ENCODE peak calls at places on chromosomes 6 and 20, in nine cellular contexts. One of them, this sample, is unnamed.

GRCh38 chr20:32980131-32980941 is 23.9 kb downstream of the SUN5 start:
- DNase-seq in astrocyte of the spinal cord: no peak
- DNase-seq in anterior cingulate cortex: peak
- DNase-seq in pons: peak
- DNase-seq in astrocyte: no peak
- DNase-seq in activated CD4-positive, alpha-beta T cell treated with anti-CD3 and anti-CD28 coated beads, Interleukin-2, amount 10 ng/mL, durations not matched to agents 7 days and 5 days: no peak
- DNase-seq in ACHN: no peak
- DNase-seq in NCI-H774: no peak
- DNase-seq in stimulated activated CD4-positive, alpha-beta T cell treated with anti-CD3 and anti-CD28 coated beads, Interleukin-2, amount 100 ng/mL, for 48 hours: no peak
- DNase-seq in this sample: peak

GRCh38 chr20:18138639-18139583 is 1.2 kb downstream of the KAT14 start:
- DNase-seq in NCI-H774: no peak
- DNase-seq in anterior cingulate cortex: no peak
- DNase-seq in ACHN: no peak
- DNase-seq in pons: no peak
- DNase-seq in activated CD4-positive, alpha-beta T cell treated with anti-CD3 and anti-CD28 coated beads, Interleukin-2, amount 10 ng/mL, durations not matched to agents 7 days and 5 days: no peak
- DNase-seq in stimulated activated CD4-positive, alpha-beta T cell treated with anti-CD3 and anti-CD28 coated beads, Interleukin-2, amount 100 ng/mL, for 48 hours: no peak
- DNase-seq in astrocyte: no peak
- DNase-seq in astrocyte of the spinal cord: no peak
- DNase-seq in this sample: peak

GRCh38 chr6:113755449-113756289 is 101.5 kb upstream of the MARCKS start:
- DNase-seq in ACHN: no peak
- DNase-seq in anterior cingulate cortex: no peak
- DNase-seq in astrocyte: no peak
- DNase-seq in stimulated activated CD4-positive, alpha-beta T cell treated with anti-CD3 and anti-CD28 coated beads, Interleukin-2, amount 100 ng/mL, for 48 hours: no peak
- DNase-seq in pons: no peak
- DNase-seq in NCI-H774: no peak
- DNase-seq in activated CD4-positive, alpha-beta T cell treated with anti-CD3 and anti-CD28 coated beads, Interleukin-2, amount 10 ng/mL, durations not matched to agents 7 days and 5 days: no peak
- DNase-seq in astrocyte of the spinal cord: no peak
- DNase-seq in this sample: no peak

GRCh38 chr20:23229989-23230388 is 120.6 kb upstream of the NXT1 start:
- DNase-seq in astrocyte of the spinal cord: no peak
- DNase-seq in ACHN: no peak
- DNase-seq in astrocyte: no peak
- DNase-seq in pons: no peak
- DNase-seq in stimulated activated CD4-positive, alpha-beta T cell treated with anti-CD3 and anti-CD28 coated beads, Interleukin-2, amount 100 ng/mL, for 48 hours: no peak
- DNase-seq in activated CD4-positive, alpha-beta T cell treated with anti-CD3 and anti-CD28 coated beads, Interleukin-2, amount 10 ng/mL, durations not matched to agents 7 days and 5 days: no peak
- DNase-seq in anterior cingulate cortex: no peak
- DNase-seq in NCI-H774: no peak
- DNase-seq in this sample: no peak

GRCh38 chr6:122735618-122736017 is 43.9 kb upstream of the FABP7 start:
- DNase-seq in astrocyte: no peak
- DNase-seq in ACHN: no peak
- DNase-seq in stimulated activated CD4-positive, alpha-beta T cell treated with anti-CD3 and anti-CD28 coated beads, Interleukin-2, amount 100 ng/mL, for 48 hours: no peak
- DNase-seq in pons: no peak
- DNase-seq in activated CD4-positive, alpha-beta T cell treated with anti-CD3 and anti-CD28 coated beads, Interleukin-2, amount 10 ng/mL, durations not matched to agents 7 days and 5 days: no peak
- DNase-seq in astrocyte of the spinal cord: no peak
- DNase-seq in anterior cingulate cortex: no peak
- DNase-seq in NCI-H774: peak
- DNase-seq in this sample: no peak

GRCh38 chr6:79506251-79506650 is 31.0 kb downstream of the LCA5 start:
- DNase-seq in anterior cingulate cortex: no peak
- DNase-seq in NCI-H774: no peak
- DNase-seq in pons: no peak
- DNase-seq in astrocyte of the spinal cord: no peak
- DNase-seq in astrocyte: peak
- DNase-seq in ACHN: no peak
- DNase-seq in activated CD4-positive, alpha-beta T cell treated with anti-CD3 and anti-CD28 coated beads, Interleukin-2, amount 10 ng/mL, durations not matched to agents 7 days and 5 days: no peak
- DNase-seq in stimulated activated CD4-positive, alpha-beta T cell treated with anti-CD3 and anti-CD28 coated beads, Interleukin-2, amount 100 ng/mL, for 48 hours: no peak
- DNase-seq in this sample: no peak

GRCh38 chr20:46550441-46550840 is at the start of gene OCSTAMP:
- DNase-seq in ACHN: no peak
- DNase-seq in astrocyte of the spinal cord: no peak
- DNase-seq in astrocyte: no peak
- DNase-seq in activated CD4-positive, alpha-beta T cell treated with anti-CD3 and anti-CD28 coated beads, Interleukin-2, amount 10 ng/mL, durations not matched to agents 7 days and 5 days: no peak
- DNase-seq in NCI-H774: no peak
- DNase-seq in anterior cingulate cortex: no peak
- DNase-seq in stimulated activated CD4-positive, alpha-beta T cell treated with anti-CD3 and anti-CD28 coated beads, Interleukin-2, amount 100 ng/mL, for 48 hours: no peak
- DNase-seq in pons: no peak
- DNase-seq in this sample: no peak

GRCh38 chr6:5294392-5295211 is 33.3 kb downstream of the FARS2 start:
- DNase-seq in pons: no peak
- DNase-seq in stimulated activated CD4-positive, alpha-beta T cell treated with anti-CD3 and anti-CD28 coated beads, Interleukin-2, amount 100 ng/mL, for 48 hours: no peak
- DNase-seq in astrocyte: no peak
- DNase-seq in ACHN: no peak
- DNase-seq in astrocyte of the spinal cord: no peak
- DNase-seq in activated CD4-positive, alpha-beta T cell treated with anti-CD3 and anti-CD28 coated beads, Interleukin-2, amount 10 ng/mL, durations not matched to agents 7 days and 5 days: no peak
- DNase-seq in NCI-H774: no peak
- DNase-seq in anterior cingulate cortex: no peak
- DNase-seq in this sample: no peak

GRCh38 chr6:57305754-57306153 is 11.7 kb upstream of the PRIM2 start:
- DNase-seq in NCI-H774: no peak
- DNase-seq in ACHN: no peak
- DNase-seq in astrocyte of the spinal cord: no peak
- DNase-seq in activated CD4-positive, alpha-beta T cell treated with anti-CD3 and anti-CD28 coated beads, Interleukin-2, amount 10 ng/mL, durations not matched to agents 7 days and 5 days: no peak
- DNase-seq in astrocyte: peak
- DNase-seq in anterior cingulate cortex: no peak
- DNase-seq in pons: no peak
- DNase-seq in stimulated activated CD4-positive, alpha-beta T cell treated with anti-CD3 and anti-CD28 coated beads, Interleukin-2, amount 100 ng/mL, for 48 hours: no peak
- DNase-seq in this sample: peak

GRCh38 chr6:165922309-165922794 is 245.3 kb downstream of the TBXT start:
- DNase-seq in NCI-H774: no peak
- DNase-seq in stimulated activated CD4-positive, alpha-beta T cell treated with anti-CD3 and anti-CD28 coated beads, Interleukin-2, amount 100 ng/mL, for 48 hours: no peak
- DNase-seq in anterior cingulate cortex: no peak
- DNase-seq in ACHN: no peak
- DNase-seq in astrocyte of the spinal cord: peak
- DNase-seq in pons: no peak
- DNase-seq in activated CD4-positive, alpha-beta T cell treated with anti-CD3 and anti-CD28 coated beads, Interleukin-2, amount 10 ng/mL, durations not matched to agents 7 days and 5 days: no peak
- DNase-seq in astrocyte: peak
- DNase-seq in this sample: peak

GRCh38 chr20:20780127-20780822 is 67.8 kb upstream of the RALGAPA2 start:
- DNase-seq in stimulated activated CD4-positive, alpha-beta T cell treated with anti-CD3 and anti-CD28 coated beads, Interleukin-2, amount 100 ng/mL, for 48 hours: no peak
- DNase-seq in NCI-H774: no peak
- DNase-seq in ACHN: no peak
- DNase-seq in astrocyte of the spinal cord: no peak
- DNase-seq in pons: peak
- DNase-seq in activated CD4-positive, alpha-beta T cell treated with anti-CD3 and anti-CD28 coated beads, Interleukin-2, amount 10 ng/mL, durations not matched to agents 7 days and 5 days: no peak
- DNase-seq in astrocyte: no peak
- DNase-seq in anterior cingulate cortex: no peak
- DNase-seq in this sample: peak

GRCh38 chr6:45253457-45253856 is 74.7 kb upstream of the RUNX2 start:
- DNase-seq in activated CD4-positive, alpha-beta T cell treated with anti-CD3 and anti-CD28 coated beads, Interleukin-2, amount 10 ng/mL, durations not matched to agents 7 days and 5 days: no peak
- DNase-seq in astrocyte: no peak
- DNase-seq in anterior cingulate cortex: no peak
- DNase-seq in ACHN: no peak
- DNase-seq in stimulated activated CD4-positive, alpha-beta T cell treated with anti-CD3 and anti-CD28 coated beads, Interleukin-2, amount 100 ng/mL, for 48 hours: no peak
- DNase-seq in pons: no peak
- DNase-seq in astrocyte of the spinal cord: no peak
- DNase-seq in NCI-H774: no peak
- DNase-seq in this sample: no peak

GRCh38 chr6:161748535-161749386 is 474.9 kb upstream of the AGPAT4 start:
- DNase-seq in activated CD4-positive, alpha-beta T cell treated with anti-CD3 and anti-CD28 coated beads, Interleukin-2, amount 10 ng/mL, durations not matched to agents 7 days and 5 days: peak
- DNase-seq in NCI-H774: peak
- DNase-seq in stimulated activated CD4-positive, alpha-beta T cell treated with anti-CD3 and anti-CD28 coated beads, Interleukin-2, amount 100 ng/mL, for 48 hours: peak
- DNase-seq in astrocyte of the spinal cord: no peak
- DNase-seq in pons: peak
- DNase-seq in ACHN: no peak
- DNase-seq in astrocyte: no peak
- DNase-seq in anterior cingulate cortex: no peak
- DNase-seq in this sample: no peak

GRCh38 chr20:47535994-47536393 is 34.3 kb downstream of the NCOA3 start:
- DNase-seq in astrocyte of the spinal cord: no peak
- DNase-seq in anterior cingulate cortex: no peak
- DNase-seq in astrocyte: no peak
- DNase-seq in stimulated activated CD4-positive, alpha-beta T cell treated with anti-CD3 and anti-CD28 coated beads, Interleukin-2, amount 100 ng/mL, for 48 hours: no peak
- DNase-seq in activated CD4-positive, alpha-beta T cell treated with anti-CD3 and anti-CD28 coated beads, Interleukin-2, amount 10 ng/mL, durations not matched to agents 7 days and 5 days: no peak
- DNase-seq in ACHN: no peak
- DNase-seq in NCI-H774: no peak
- DNase-seq in pons: no peak
- DNase-seq in this sample: no peak

GRCh38 chr20:59295531-59295930 is 4.9 kb upstream of the EDN3 start:
- DNase-seq in stimulated activated CD4-positive, alpha-beta T cell treated with anti-CD3 and anti-CD28 coated beads, Interleukin-2, amount 100 ng/mL, for 48 hours: no peak
- DNase-seq in NCI-H774: no peak
- DNase-seq in pons: no peak
- DNase-seq in anterior cingulate cortex: no peak
- DNase-seq in activated CD4-positive, alpha-beta T cell treated with anti-CD3 and anti-CD28 coated beads, Interleukin-2, amount 10 ng/mL, durations not matched to agents 7 days and 5 days: no peak
- DNase-seq in astrocyte of the spinal cord: no peak
- DNase-seq in astrocyte: no peak
- DNase-seq in ACHN: no peak
- DNase-seq in this sample: no peak

GRCh38 chr20:31569163-31570020 is 35.7 kb upstream of the ID1 start:
- DNase-seq in activated CD4-positive, alpha-beta T cell treated with anti-CD3 and anti-CD28 coated beads, Interleukin-2, amount 10 ng/mL, durations not matched to agents 7 days and 5 days: peak
- DNase-seq in NCI-H774: peak
- DNase-seq in anterior cingulate cortex: peak
- DNase-seq in stimulated activated CD4-positive, alpha-beta T cell treated with anti-CD3 and anti-CD28 coated beads, Interleukin-2, amount 100 ng/mL, for 48 hours: peak
- DNase-seq in astrocyte: peak
- DNase-seq in pons: peak
- DNase-seq in astrocyte of the spinal cord: peak
- DNase-seq in ACHN: peak
- DNase-seq in this sample: peak

GRCh38 chr20:50094522-50094921 is 18.4 kb downstream of the UBE2V1 start:
- DNase-seq in stimulated activated CD4-positive, alpha-beta T cell treated with anti-CD3 and anti-CD28 coated beads, Interleukin-2, amount 100 ng/mL, for 48 hours: no peak
- DNase-seq in astrocyte of the spinal cord: no peak
- DNase-seq in pons: no peak
- DNase-seq in NCI-H774: no peak
- DNase-seq in astrocyte: no peak
- DNase-seq in anterior cingulate cortex: no peak
- DNase-seq in ACHN: no peak
- DNase-seq in activated CD4-positive, alpha-beta T cell treated with anti-CD3 and anti-CD28 coated beads, Interleukin-2, amount 10 ng/mL, durations not matched to agents 7 days and 5 days: no peak
- DNase-seq in this sample: no peak

GRCh38 chr20:57309544-57310115 is 20.0 kb upstream of the SPO11 start:
- DNase-seq in pons: peak
- DNase-seq in astrocyte: no peak
- DNase-seq in activated CD4-positive, alpha-beta T cell treated with anti-CD3 and anti-CD28 coated beads, Interleukin-2, amount 10 ng/mL, durations not matched to agents 7 days and 5 days: no peak
- DNase-seq in ACHN: no peak
- DNase-seq in anterior cingulate cortex: no peak
- DNase-seq in stimulated activated CD4-positive, alpha-beta T cell treated with anti-CD3 and anti-CD28 coated beads, Interleukin-2, amount 100 ng/mL, for 48 hours: no peak
- DNase-seq in astrocyte of the spinal cord: no peak
- DNase-seq in NCI-H774: no peak
- DNase-seq in this sample: no peak

GRCh38 chr6:108588586-108588985 is 27.9 kb downstream of the FOXO3 start:
- DNase-seq in NCI-H774: no peak
- DNase-seq in pons: peak
- DNase-seq in astrocyte of the spinal cord: peak
- DNase-seq in astrocyte: peak
- DNase-seq in anterior cingulate cortex: no peak
- DNase-seq in stimulated activated CD4-positive, alpha-beta T cell treated with anti-CD3 and anti-CD28 coated beads, Interleukin-2, amount 100 ng/mL, for 48 hours: no peak
- DNase-seq in activated CD4-positive, alpha-beta T cell treated with anti-CD3 and anti-CD28 coated beads, Interleukin-2, amount 10 ng/mL, durations not matched to agents 7 days and 5 days: no peak
- DNase-seq in ACHN: peak
- DNase-seq in this sample: peak

GRCh38 chr6:130001229-130001554 is 17.2 kb upstream of the L3MBTL3 start:
- DNase-seq in ACHN: no peak
- DNase-seq in anterior cingulate cortex: no peak
- DNase-seq in stimulated activated CD4-positive, alpha-beta T cell treated with anti-CD3 and anti-CD28 coated beads, Interleukin-2, amount 100 ng/mL, for 48 hours: no peak
- DNase-seq in astrocyte of the spinal cord: no peak
- DNase-seq in activated CD4-positive, alpha-beta T cell treated with anti-CD3 and anti-CD28 coated beads, Interleukin-2, amount 10 ng/mL, durations not matched to agents 7 days and 5 days: no peak
- DNase-seq in NCI-H774: no peak
- DNase-seq in pons: no peak
- DNase-seq in astrocyte: no peak
- DNase-seq in this sample: peak

GRCh38 chr20:38149880-38150594 is 15.0 kb downstream of the TGM2 start:
- DNase-seq in anterior cingulate cortex: no peak
- DNase-seq in astrocyte: no peak
- DNase-seq in pons: no peak
- DNase-seq in ACHN: no peak
- DNase-seq in astrocyte of the spinal cord: no peak
- DNase-seq in NCI-H774: no peak
- DNase-seq in stimulated activated CD4-positive, alpha-beta T cell treated with anti-CD3 and anti-CD28 coated beads, Interleukin-2, amount 100 ng/mL, for 48 hours: no peak
- DNase-seq in activated CD4-positive, alpha-beta T cell treated with anti-CD3 and anti-CD28 coated beads, Interleukin-2, amount 10 ng/mL, durations not matched to agents 7 days and 5 days: no peak
- DNase-seq in this sample: no peak

GRCh38 chr6:3258720-3259490 is at the start of gene PSMG4:
- DNase-seq in stimulated activated CD4-positive, alpha-beta T cell treated with anti-CD3 and anti-CD28 coated beads, Interleukin-2, amount 100 ng/mL, for 48 hours: peak
- DNase-seq in ACHN: peak
- DNase-seq in pons: peak
- DNase-seq in NCI-H774: peak
- DNase-seq in astrocyte of the spinal cord: peak
- DNase-seq in anterior cingulate cortex: peak
- DNase-seq in astrocyte: peak
- DNase-seq in activated CD4-positive, alpha-beta T cell treated with anti-CD3 and anti-CD28 coated beads, Interleukin-2, amount 10 ng/mL, durations not matched to agents 7 days and 5 days: peak
- DNase-seq in this sample: peak

GRCh38 chr6:138944412-138944811 is 43.6 kb downstream of the REPS1 start:
- DNase-seq in ACHN: peak
- DNase-seq in NCI-H774: no peak
- DNase-seq in astrocyte of the spinal cord: peak
- DNase-seq in stimulated activated CD4-positive, alpha-beta T cell treated with anti-CD3 and anti-CD28 coated beads, Interleukin-2, amount 100 ng/mL, for 48 hours: no peak
- DNase-seq in activated CD4-positive, alpha-beta T cell treated with anti-CD3 and anti-CD28 coated beads, Interleukin-2, amount 10 ng/mL, durations not matched to agents 7 days and 5 days: no peak
- DNase-seq in anterior cingulate cortex: no peak
- DNase-seq in pons: no peak
- DNase-seq in astrocyte: peak
- DNase-seq in this sample: peak

GRCh38 chr6:74137910-74138309 is 441.9 kb downstream of the CD109 start:
- DNase-seq in stimulated activated CD4-positive, alpha-beta T cell treated with anti-CD3 and anti-CD28 coated beads, Interleukin-2, amount 100 ng/mL, for 48 hours: no peak
- DNase-seq in pons: no peak
- DNase-seq in activated CD4-positive, alpha-beta T cell treated with anti-CD3 and anti-CD28 coated beads, Interleukin-2, amount 10 ng/mL, durations not matched to agents 7 days and 5 days: no peak
- DNase-seq in astrocyte of the spinal cord: peak
- DNase-seq in anterior cingulate cortex: no peak
- DNase-seq in NCI-H774: no peak
- DNase-seq in astrocyte: peak
- DNase-seq in ACHN: no peak
- DNase-seq in this sample: peak

GRCh38 chr6:117371492-117371891 is 54.2 kb downstream of the ROS1 start:
- DNase-seq in ACHN: no peak
- DNase-seq in astrocyte: no peak
- DNase-seq in stimulated activated CD4-positive, alpha-beta T cell treated with anti-CD3 and anti-CD28 coated beads, Interleukin-2, amount 100 ng/mL, for 48 hours: no peak
- DNase-seq in NCI-H774: no peak
- DNase-seq in pons: no peak
- DNase-seq in activated CD4-positive, alpha-beta T cell treated with anti-CD3 and anti-CD28 coated beads, Interleukin-2, amount 10 ng/mL, durations not matched to agents 7 days and 5 days: no peak
- DNase-seq in astrocyte of the spinal cord: no peak
- DNase-seq in anterior cingulate cortex: no peak
- DNase-seq in this sample: no peak

GRCh38 chr6:33123732-33124524 is 48.1 kb downstream of the HLA-DPB1 start:
- DNase-seq in astrocyte: no peak
- DNase-seq in NCI-H774: no peak
- DNase-seq in anterior cingulate cortex: no peak
- DNase-seq in activated CD4-positive, alpha-beta T cell treated with anti-CD3 and anti-CD28 coated beads, Interleukin-2, amount 10 ng/mL, durations not matched to agents 7 days and 5 days: peak
- DNase-seq in stimulated activated CD4-positive, alpha-beta T cell treated with anti-CD3 and anti-CD28 coated beads, Interleukin-2, amount 100 ng/mL, for 48 hours: peak
- DNase-seq in astrocyte of the spinal cord: peak
- DNase-seq in pons: peak
- DNase-seq in ACHN: peak
- DNase-seq in this sample: peak

GRCh38 chr6:16334671-16335070 is 96.3 kb downstream of the GMPR start:
- DNase-seq in NCI-H774: no peak
- DNase-seq in ACHN: peak
- DNase-seq in astrocyte of the spinal cord: peak
- DNase-seq in pons: no peak
- DNase-seq in anterior cingulate cortex: no peak
- DNase-seq in stimulated activated CD4-positive, alpha-beta T cell treated with anti-CD3 and anti-CD28 coated beads, Interleukin-2, amount 100 ng/mL, for 48 hours: no peak
- DNase-seq in activated CD4-positive, alpha-beta T cell treated with anti-CD3 and anti-CD28 coated beads, Interleukin-2, amount 10 ng/mL, durations not matched to agents 7 days and 5 days: no peak
- DNase-seq in astrocyte: peak
- DNase-seq in this sample: peak

GRCh38 chr6:170033666-170034065 is 257.2 kb downstream of the DLL1 start:
- DNase-seq in pons: no peak
- DNase-seq in NCI-H774: no peak
- DNase-seq in ACHN: no peak
- DNase-seq in activated CD4-positive, alpha-beta T cell treated with anti-CD3 and anti-CD28 coated beads, Interleukin-2, amount 10 ng/mL, durations not matched to agents 7 days and 5 days: no peak
- DNase-seq in astrocyte: no peak
- DNase-seq in anterior cingulate cortex: no peak
- DNase-seq in astrocyte of the spinal cord: no peak
- DNase-seq in stimulated activated CD4-positive, alpha-beta T cell treated with anti-CD3 and anti-CD28 coated beads, Interleukin-2, amount 100 ng/mL, for 48 hours: no peak
- DNase-seq in this sample: no peak

GRCh38 chr6:97085772-97086171 is 161.2 kb downstream of the KLHL32 start:
- DNase-seq in astrocyte: peak
- DNase-seq in anterior cingulate cortex: no peak
- DNase-seq in NCI-H774: no peak
- DNase-seq in pons: no peak
- DNase-seq in ACHN: no peak
- DNase-seq in stimulated activated CD4-positive, alpha-beta T cell treated with anti-CD3 and anti-CD28 coated beads, Interleukin-2, amount 100 ng/mL, for 48 hours: no peak
- DNase-seq in astrocyte of the spinal cord: peak
- DNase-seq in activated CD4-positive, alpha-beta T cell treated with anti-CD3 and anti-CD28 coated beads, Interleukin-2, amount 10 ng/mL, durations not matched to agents 7 days and 5 days: no peak
- DNase-seq in this sample: peak

This sample was measured in amniotic epithelial cell.